ENCODE peak calls at places on chromosomes 3 and 15, in seven cellular contexts. G is activated naive CD4-positive, alpha-beta T cell treated with anti-CD3 and anti-CD28 coated beads for 36 hours; E is activated T-helper 2 cell treated with anti-CD3 and anti-CD28 coated beads, Interferon-gamma antibody, Interleukin-2, Interleukin-4, amounts not matched to agents 10 μg/mL and 5 μg/mL and 100 μg/mL, durations not matched to agents 14 hours and 24 hours and 36 hours; V is A172; H is AG08395; A is stimulated activated CD4-positive, alpha-beta T cell treated with anti-CD3 and anti-CD28 coated beads, Interleukin-15, amount 100 ng/mL, for 1 hour; Y is H7. B is an unnamed sample.

GRCh38 chr3:98331329-98331728 is 22.3 kb upstream of the OR5K4 start:
- DNase-seq in G (no peak), H (no peak), V (no peak), A (no peak), E (no peak), Y (no peak), B (no peak)

GRCh38 chr3:151308089-151308488 is 8.5 kb downstream of the GPR87 start:
- DNase-seq in H (peak; percentile 11), E (no peak), V (no peak), G (no peak), A (no peak), Y (no peak), B (no peak)

GRCh38 chr3:138877246-138877645 is 42.5 kb upstream of the PIK3CB start:
- DNase-seq in Y (no peak), G (no peak), V (no peak), E (no peak), A (no peak), H (no peak), B (no peak)

GRCh38 chr15:80233511-80234080 is 18.4 kb downstream of the CTXND1 start:
- DNase-seq in A (no peak), G (no peak), H (no peak), E (no peak), Y (no peak), V (no peak), B (no peak)

GRCh38 chr3:47113669-47114365 is 50.1 kb downstream of the SETD2 start:
- DNase-seq in G (no peak), E (no peak), H (peak; percentile 65), Y (no peak), A (no peak), V (peak; percentile 71), B (no peak)

GRCh38 chr3:18425641-18426403 is 683 bp upstream of the SATB1 start:
- DNase-seq in A (peak; percentile 56), Y (peak; percentile 78), V (no peak), G (peak; percentile 81), E (peak; percentile 69), H (no peak), B (peak; percentile 72)

GRCh38 chr15:60932051-60932915 is 296.8 kb downstream of the RORA start:
- DNase-seq in A (peak; percentile 36), H (peak; percentile 93), E (no peak), G (peak; percentile 71), V (peak; percentile 89), Y (no peak), B (no peak)

GRCh38 chr15:63348392-63348791 is 33.3 kb downstream of the CA12 start:
- DNase-seq in G (no peak), H (peak; percentile 82), V (peak; percentile 62), A (no peak), E (no peak), Y (no peak), B (peak; percentile 28)

GRCh38 chr15:33278816-33279612 is 31.8 kb upstream of the RYR3 start:
- DNase-seq in G (no peak), H (peak; percentile 81), A (no peak), V (peak; percentile 92), E (no peak), Y (no peak), B (no peak)

GRCh38 chr3:110518031-110518430 is 553.6 kb upstream of the NECTIN3 start:
- DNase-seq in E (no peak), V (no peak), A (no peak), Y (no peak), G (no peak), H (no peak), B (no peak)

GRCh38 chr15:90173372-90173771 is 27.8 kb upstream of the SEMA4B start:
- DNase-seq in G (no peak), V (no peak), Y (no peak), A (no peak), H (no peak), E (no peak), B (no peak)

GRCh38 chr3:120418866-120419490 is 31.8 kb downstream of the FSTL1 start:
- DNase-seq in V (peak; percentile 73), E (no peak), Y (peak; percentile 47), A (no peak), H (no peak), G (peak; percentile 58), B (peak; percentile 54)

GRCh38 chr3:143856252-143856977 is 8.1 kb upstream of the SLC9A9 start:
- DNase-seq in Y (no peak), E (no peak), V (no peak), H (no peak), A (no peak), G (no peak), B (no peak)

GRCh38 chr3:110413807-110414748 is 657.5 kb upstream of the NECTIN3 start:
- DNase-seq in V (peak; percentile 81), A (no peak), Y (no peak), E (no peak), H (peak; percentile 73), G (no peak), B (no peak)

GRCh38 chr15:60416519-60416918 is 18.7 kb upstream of the ANXA2 start:
- DNase-seq in Y (no peak), E (no peak), V (no peak), A (no peak), G (no peak), H (no peak), B (no peak)

GRCh38 chr3:118075873-118076272 is 958.8 kb downstream of the IGSF11 start:
- DNase-seq in V (no peak), G (no peak), Y (no peak), A (no peak), E (no peak), H (no peak), B (no peak)

GRCh38 chr3:11386413-11387155 is 114.4 kb downstream of the ATG7 start:
- DNase-seq in G (no peak), E (no peak), Y (no peak), V (peak; percentile 56), A (no peak), H (peak; percentile 19), B (no peak)

GRCh38 chr3:144185291-144185690 is 213.7 kb downstream of the DIPK2A start:
- DNase-seq in A (no peak), G (no peak), E (no peak), V (no peak), H (no peak), Y (no peak), B (no peak)

GRCh38 chr15:30953731-30954378 is 37.6 kb downstream of the MTMR10 start:
- DNase-seq in G (peak; percentile 22), Y (peak; percentile 20), A (no peak), V (peak; percentile 91), H (peak; percentile 92), E (no peak), B (no peak)

GRCh38 chr3:13143381-13144004 is 70.3 kb upstream of the IQSEC1 start:
- DNase-seq in G (no peak), H (no peak), V (no peak), A (no peak), E (no peak), Y (no peak), B (no peak)

GRCh38 chr3:33962383-33962782 is 164.0 kb downstream of the PDCD6IP start:
- DNase-seq in A (no peak), Y (no peak), V (no peak), H (no peak), G (no peak), E (no peak), B (no peak)

GRCh38 chr15:79090487-79091203 is at the start of gene RASGRF1:
- DNase-seq in Y (peak; percentile 86), G (no peak), A (no peak), E (no peak), V (no peak), H (no peak), B (no peak)

GRCh38 chr15:77836901-77837648 is 204.4 kb upstream of the LINGO1 start:
- DNase-seq in G (no peak), H (no peak), A (no peak), Y (no peak), E (no peak), V (no peak), B (no peak)

GRCh38 chr3:8520816-8521415 is 19.3 kb downstream of the LMCD1 start:
- DNase-seq in A (no peak), V (no peak), H (no peak), G (no peak), Y (no peak), E (no peak), B (no peak)

GRCh38 chr3:162936706-162937105 is 1440.1 kb downstream of the OTOL1 start:
- DNase-seq in E (no peak), Y (no peak), H (no peak), A (no peak), V (no peak), G (no peak), B (no peak)

GRCh38 chr3:16086690-16087089 is 87.8 kb upstream of the GALNT15 start:
- DNase-seq in H (no peak), V (no peak), Y (peak; percentile 9), E (no peak), G (no peak), A (no peak), B (no peak)

GRCh38 chr3:164417955-164418354 is 660.3 kb downstream of the SI start:
- DNase-seq in G (no peak), A (no peak), H (no peak), E (no peak), V (no peak), Y (no peak), B (no peak)